ENCODE peak calls at places on chromosome 18, in seven cellular contexts. One of them, this sample, is unnamed.

GRCh38 chr18:13425357-13426095 is 207.0 kb downstream of the LDLRAD4 start:
- DNase-seq in stimulated activated CD8-positive, alpha-beta memory T cell treated with anti-CD3 and anti-CD28 coated beads, Interleukin-2, amount 100 ng/mL, for 1 hour: no peak
- DNase-seq in sigmoid colon: peak
- DNase-seq in breast epithelium: peak
- DNase-seq in B cell: no peak
- DNase-seq in SW480: peak
- DNase-seq in right lobe of liver: no peak
- DNase-seq in this sample: no peak

GRCh38 chr18:23354625-23355024 is 98.5 kb upstream of the RIOK3 start:
- DNase-seq in stimulated activated CD8-positive, alpha-beta memory T cell treated with anti-CD3 and anti-CD28 coated beads, Interleukin-2, amount 100 ng/mL, for 1 hour: no peak
- DNase-seq in sigmoid colon: no peak
- DNase-seq in breast epithelium: no peak
- DNase-seq in B cell: no peak
- DNase-seq in SW480: no peak
- DNase-seq in right lobe of liver: no peak
- DNase-seq in this sample: peak

GRCh38 chr18:75582940-75583339 is 155.4 kb upstream of the SMIM21 start:
- DNase-seq in stimulated activated CD8-positive, alpha-beta memory T cell treated with anti-CD3 and anti-CD28 coated beads, Interleukin-2, amount 100 ng/mL, for 1 hour: no peak
- DNase-seq in sigmoid colon: no peak
- DNase-seq in breast epithelium: no peak
- DNase-seq in B cell: no peak
- DNase-seq in SW480: no peak
- DNase-seq in right lobe of liver: no peak
- DNase-seq in this sample: no peak

GRCh38 chr18:62485684-62486083 is 37.1 kb upstream of the ZCCHC2 start:
- DNase-seq in stimulated activated CD8-positive, alpha-beta memory T cell treated with anti-CD3 and anti-CD28 coated beads, Interleukin-2, amount 100 ng/mL, for 1 hour: no peak
- DNase-seq in sigmoid colon: no peak
- DNase-seq in breast epithelium: peak
- DNase-seq in B cell: no peak
- DNase-seq in SW480: peak
- DNase-seq in right lobe of liver: no peak
- DNase-seq in this sample: peak

GRCh38 chr18:32576296-32576916 is 105.7 kb upstream of the GAREM1 start:
- DNase-seq in stimulated activated CD8-positive, alpha-beta memory T cell treated with anti-CD3 and anti-CD28 coated beads, Interleukin-2, amount 100 ng/mL, for 1 hour: no peak
- DNase-seq in sigmoid colon: no peak
- DNase-seq in breast epithelium: no peak
- DNase-seq in B cell: no peak
- DNase-seq in SW480: peak
- DNase-seq in right lobe of liver: no peak
- DNase-seq in this sample: peak

GRCh38 chr18:4762399-4762798 is 307.3 kb upstream of the DLGAP1 start:
- DNase-seq in stimulated activated CD8-positive, alpha-beta memory T cell treated with anti-CD3 and anti-CD28 coated beads, Interleukin-2, amount 100 ng/mL, for 1 hour: no peak
- DNase-seq in sigmoid colon: no peak
- DNase-seq in breast epithelium: no peak
- DNase-seq in B cell: no peak
- DNase-seq in SW480: no peak
- DNase-seq in right lobe of liver: no peak
- DNase-seq in this sample: no peak

GRCh38 chr18:36756262-36756661 is 72.5 kb downstream of the TPGS2 start:
- DNase-seq in stimulated activated CD8-positive, alpha-beta memory T cell treated with anti-CD3 and anti-CD28 coated beads, Interleukin-2, amount 100 ng/mL, for 1 hour: no peak
- DNase-seq in sigmoid colon: no peak
- DNase-seq in breast epithelium: no peak
- DNase-seq in B cell: no peak
- DNase-seq in SW480: peak
- DNase-seq in right lobe of liver: no peak
- DNase-seq in this sample: peak

GRCh38 chr18:48003426-48004349 is 73.2 kb upstream of the SMAD2 start:
- DNase-seq in stimulated activated CD8-positive, alpha-beta memory T cell treated with anti-CD3 and anti-CD28 coated beads, Interleukin-2, amount 100 ng/mL, for 1 hour: no peak
- DNase-seq in sigmoid colon: no peak
- DNase-seq in breast epithelium: no peak
- DNase-seq in B cell: no peak
- DNase-seq in SW480: peak
- DNase-seq in right lobe of liver: no peak
- DNase-seq in this sample: no peak

GRCh38 chr18:34158881-34159690 is 65.6 kb downstream of the NOL4 start:
- DNase-seq in stimulated activated CD8-positive, alpha-beta memory T cell treated with anti-CD3 and anti-CD28 coated beads, Interleukin-2, amount 100 ng/mL, for 1 hour: no peak
- DNase-seq in sigmoid colon: peak
- DNase-seq in breast epithelium: no peak
- DNase-seq in B cell: no peak
- DNase-seq in SW480: no peak
- DNase-seq in right lobe of liver: no peak
- DNase-seq in this sample: no peak

GRCh38 chr18:63141777-63142176 is 177.8 kb downstream of the BCL2 start:
- DNase-seq in stimulated activated CD8-positive, alpha-beta memory T cell treated with anti-CD3 and anti-CD28 coated beads, Interleukin-2, amount 100 ng/mL, for 1 hour: no peak
- DNase-seq in sigmoid colon: no peak
- DNase-seq in breast epithelium: no peak
- DNase-seq in B cell: peak
- DNase-seq in SW480: no peak
- DNase-seq in right lobe of liver: no peak
- DNase-seq in this sample: no peak

This sample was measured in HCEC 1CT.